ENCODE peak calls at places on chromosomes 6 and 20, in nine cellular contexts. G, P, I, A, D, C, F, T and K are unnamed samples.

GRCh38 chr20:6692566-6693168 is 74.8 kb upstream of the BMP2 start:
- DNase-seq in T (no peak), P (no peak), A (no peak), I (no peak), D (no peak), F (no peak), C (no peak), G (peak), K (no peak)

GRCh38 chr6:30074331-30075093 is 1.1 kb downstream of the RNF39 start:
- DNase-seq in F (no peak), G (peak), D (no peak), C (no peak), A (no peak), I (no peak), P (no peak), T (no peak), K (no peak)

GRCh38 chr6:45494734-45495133 is 117.0 kb upstream of the SUPT3H start:
- DNase-seq in G (no peak), P (no peak), A (no peak), I (no peak), D (no peak), F (no peak), C (no peak), T (no peak), K (no peak)

GRCh38 chr6:75893058-75893775 is 144.2 kb downstream of the MYO6 start:
- DNase-seq in D (peak), G (peak), I (peak), C (no peak), F (peak), P (no peak), T (peak), A (no peak), K (no peak)

GRCh38 chr6:134315189-134315588 is 2.7 kb downstream of the SGK1 start:
- DNase-seq in F (no peak), P (no peak), G (no peak), C (no peak), T (no peak), I (no peak), D (no peak), A (no peak), K (no peak)

GRCh38 chr20:8365634-8366033 is 233.6 kb downstream of the PLCB1 start:
- DNase-seq in A (no peak), C (no peak), G (no peak), I (no peak), T (no peak), F (no peak), P (no peak), D (no peak), K (no peak)

GRCh38 chr6:26180346-26180745 is 93.1 kb downstream of the HFE start:
- DNase-seq in G (no peak), I (no peak), T (no peak), D (no peak), A (no peak), P (no peak), F (no peak), C (no peak), K (no peak)

GRCh38 chr6:3808759-3809514 is 40.2 kb upstream of the FAM50B start:
- DNase-seq in P (no peak), T (peak), F (peak), A (peak), G (peak), C (peak), I (peak), D (peak), K (peak)

GRCh38 chr6:35054743-35055130 is 86.4 kb downstream of the TCP11 start:
- DNase-seq in P (no peak), A (no peak), D (no peak), I (no peak), G (no peak), T (no peak), F (no peak), C (no peak), K (no peak)

GRCh38 chr20:58131111-58131510 is 97.3 kb downstream of the ANKRD60 start:
- DNase-seq in G (no peak), C (no peak), T (peak), D (no peak), I (peak), A (no peak), F (peak), P (no peak), K (no peak)

GRCh38 chr20:4901031-4901818 is 100.1 kb downstream of the SLC23A2 start:
- DNase-seq in T (no peak), G (no peak), I (no peak), F (no peak), P (no peak), A (no peak), C (no peak), D (no peak), K (no peak)

GRCh38 chr6:39841291-39841690 is 49.1 kb downstream of the DAAM2 start:
- DNase-seq in T (no peak), P (no peak), C (no peak), I (no peak), G (no peak), F (no peak), D (peak), A (no peak), K (no peak)

GRCh38 chr6:138654715-138655634 is 118.6 kb upstream of the CCDC28A start:
- DNase-seq in F (peak), T (peak), D (no peak), I (peak), P (peak), A (no peak), G (no peak), C (no peak), K (no peak)

GRCh38 chr6:105890521-105891244 is 195.5 kb upstream of the PRDM1 start:
- DNase-seq in D (no peak), P (no peak), T (no peak), F (no peak), C (no peak), I (no peak), A (no peak), G (no peak), K (no peak)

GRCh38 chr6:159819932-159820640 is 20.0 kb downstream of the PNLDC1 start:
- DNase-seq in P (no peak), A (no peak), I (no peak), F (no peak), T (no peak), G (no peak), C (no peak), D (no peak), K (no peak)

GRCh38 chr6:135299256-135299655 is 118.1 kb downstream of the MYB start:
- DNase-seq in A (no peak), I (no peak), T (peak), C (no peak), P (no peak), D (peak), G (no peak), F (peak), K (no peak)

GRCh38 chr6:93295631-93296030 is 123.7 kb downstream of the EPHA7 start:
- DNase-seq in F (no peak), T (no peak), G (no peak), C (no peak), P (no peak), D (no peak), A (no peak), I (no peak), K (no peak)

GRCh38 chr6:53615633-53616449 is 49.7 kb downstream of the KLHL31 start:
- DNase-seq in T (peak), I (peak), F (peak), C (peak), D (peak), G (peak), P (no peak), A (no peak), K (peak)

GRCh38 chr6:150202404-150202803 is 59.6 kb downstream of the PPP1R14C start:
- DNase-seq in D (no peak), F (peak), A (peak), P (no peak), G (peak), I (no peak), C (no peak), T (peak), K (no peak)

GRCh38 chr20:59723607-59724456 is 119.5 kb downstream of the PHACTR3 start:
- DNase-seq in D (no peak), A (no peak), G (no peak), C (no peak), I (peak), F (peak), P (no peak), T (peak), K (no peak)

GRCh38 chr6:144847906-144848305 is 562.8 kb downstream of the UTRN start:
- DNase-seq in P (no peak), C (no peak), G (no peak), F (no peak), I (no peak), D (no peak), A (no peak), T (no peak), K (no peak)

GRCh38 chr6:17585766-17586502 is 14.2 kb upstream of the FAM8A1 start:
- DNase-seq in T (no peak), I (no peak), C (peak), G (peak), P (no peak), D (no peak), A (no peak), F (no peak), K (no peak)

GRCh38 chr6:27617700-27618689 is 145.1 kb upstream of the ZNF184 start:
- DNase-seq in F (peak), D (no peak), T (peak), C (no peak), G (peak), A (no peak), P (no peak), I (peak), K (no peak)

GRCh38 chr20:3000852-3001523 is 42.4 kb upstream of the GNRH2 start:
- DNase-seq in G (peak), A (no peak), P (no peak), I (peak), D (no peak), T (peak), C (no peak), F (peak), K (no peak)

GRCh38 chr6:10184408-10185187 is 230.3 kb downstream of the TFAP2A start:
- DNase-seq in T (no peak), A (no peak), D (peak), F (no peak), P (no peak), I (no peak), G (no peak), C (no peak), K (no peak)

GRCh38 chr6:28486988-28487742 is 28.4 kb downstream of the GPX6 start:
- DNase-seq in D (no peak), G (no peak), I (no peak), T (no peak), F (no peak), A (no peak), C (no peak), P (no peak), K (peak)

GRCh38 chr6:69957990-69958559 is 91.7 kb downstream of the COL19A1 start:
- DNase-seq in P (no peak), A (no peak), D (no peak), G (no peak), F (peak), I (no peak), T (peak), C (no peak), K (no peak)

GRCh38 chr6:40631760-40632159 is 44.6 kb upstream of the LRFN2 start:
- DNase-seq in A (no peak), P (no peak), I (no peak), D (no peak), F (no peak), C (no peak), T (no peak), G (no peak), K (no peak)

GRCh38 chr6:147525519-147526209 is 17.2 kb downstream of the SAMD5 start:
- DNase-seq in D (no peak), I (no peak), F (no peak), G (no peak), A (no peak), T (no peak), P (no peak), C (no peak), K (no peak)

GRCh38 chr6:123972600-123973294 is 169.1 kb downstream of the NKAIN2 start:
- DNase-seq in A (no peak), T (no peak), P (no peak), I (no peak), F (no peak), C (no peak), G (no peak), D (no peak), K (no peak)

GRCh38 chr6:142323377-142323776 is 21.6 kb downstream of the ADGRG6 start:
- DNase-seq in G (peak), F (peak), D (no peak), A (no peak), T (no peak), I (no peak), P (no peak), C (no peak), K (no peak)